ENCODE peak calls at places on chromosomes 5 and 9, in six cellular contexts. B, Y, U, R, I and P are unnamed samples.

GRCh38 chr5:109388407-109388806 is 21.4 kb downstream of the PJA2 start:
- DNase-seq in B (no peak), Y (no peak), U (no peak), R (no peak), I (no peak), P (no peak)

GRCh38 chr9:127519301-127520166 is 68.2 kb downstream of the LRSAM1 start:
- DNase-seq in B (peak), Y (no peak), U (no peak), R (no peak), I (peak), P (no peak)

GRCh38 chr5:19880859-19881436 is 107.1 kb downstream of the CDH18 start:
- DNase-seq in B (no peak), Y (no peak), U (peak), R (no peak), I (no peak), P (no peak)

GRCh38 chr9:119349548-119349947 is 19.7 kb downstream of the BRINP1 start:
- DNase-seq in B (no peak), Y (peak), U (no peak), R (no peak), I (no peak), P (no peak)

GRCh38 chr5:138489705-138490104 is 24.4 kb downstream of the EGR1 start:
- DNase-seq in B (no peak), Y (no peak), U (no peak), R (no peak), I (no peak), P (no peak)

GRCh38 chr5:132183723-132184122 is 43.9 kb downstream of the P4HA2 start:
- DNase-seq in B (no peak), Y (no peak), U (no peak), R (no peak), I (no peak), P (no peak)

GRCh38 chr5:1449081-1449630 is 3.9 kb upstream of the SLC6A3 start:
- DNase-seq in B (no peak), Y (no peak), U (no peak), R (peak), I (no peak), P (no peak)

GRCh38 chr9:138098908-138099791 is 221.6 kb downstream of the CACNA1B start:
- DNase-seq in B (no peak), Y (no peak), U (no peak), R (no peak), I (no peak), P (no peak)

GRCh38 chr5:132064738-132065331 is 4.4 kb downstream of the IL3 start:
- DNase-seq in B (peak), Y (peak), U (peak), R (peak), I (peak), P (peak)

GRCh38 chr5:174834081-174834480 is 109.7 kb downstream of the MSX2 start:
- DNase-seq in B (no peak), Y (no peak), U (no peak), R (no peak), I (no peak), P (no peak)

GRCh38 chr9:126410229-126410628 is 83.6 kb downstream of the MVB12B start:
- DNase-seq in B (no peak), Y (no peak), U (no peak), R (no peak), I (no peak), P (no peak)

GRCh38 chr5:74357827-74358226 is 282.7 kb downstream of the ENC1 start:
- DNase-seq in B (no peak), Y (peak), U (no peak), R (no peak), I (no peak), P (no peak)

GRCh38 chr9:111691686-111692329 is 30.4 kb downstream of the GNG10 start:
- DNase-seq in B (peak), Y (no peak), U (no peak), R (no peak), I (no peak), P (no peak)

GRCh38 chr9:80931163-80931562 is 758.2 kb downstream of the TLE1 start:
- DNase-seq in B (no peak), Y (no peak), U (no peak), R (no peak), I (no peak), P (no peak)

GRCh38 chr5:142841511-142842255 is 71.5 kb downstream of the ARHGAP26 start:
- DNase-seq in B (no peak), Y (peak), U (no peak), R (peak), I (no peak), P (no peak)

GRCh38 chr5:51960617-51961115 is 577.4 kb downstream of the ISL1 start:
- DNase-seq in B (peak), Y (no peak), U (no peak), R (no peak), I (no peak), P (no peak)

GRCh38 chr5:171840066-171840465 is 54.4 kb downstream of the SMIM23 start:
- DNase-seq in B (no peak), Y (peak), U (no peak), R (no peak), I (no peak), P (no peak)

GRCh38 chr9:103991698-103992097 is 102.4 kb upstream of the SMC2 start:
- DNase-seq in B (peak), Y (no peak), U (no peak), R (no peak), I (no peak), P (no peak)

GRCh38 chr9:135370411-135371375 is 108.9 kb upstream of the PPP1R26 start:
- DNase-seq in B (no peak), Y (no peak), U (no peak), R (no peak), I (no peak), P (no peak)

GRCh38 chr5:169178754-169179153 is 122.2 kb downstream of the SLIT3 start:
- DNase-seq in B (no peak), Y (no peak), U (peak), R (no peak), I (no peak), P (no peak)

GRCh38 chr9:127154390-127155191 is 32.2 kb upstream of the ANGPTL2 start:
- DNase-seq in B (no peak), Y (no peak), U (no peak), R (peak), I (no peak), P (no peak)

GRCh38 chr5:122937914-122938313 is 92.5 kb downstream of the SNX24 start:
- DNase-seq in B (peak), Y (no peak), U (no peak), R (peak), I (no peak), P (no peak)

GRCh38 chr5:87074934-87075541 is 192.6 kb upstream of the RASA1 start:
- DNase-seq in B (no peak), Y (no peak), U (no peak), R (no peak), I (no peak), P (no peak)

GRCh38 chr9:91824591-91825339 is 125.3 kb downstream of the ROR2 start:
- DNase-seq in B (peak), Y (no peak), U (no peak), R (peak), I (no peak), P (no peak)

GRCh38 chr9:68981825-68982224 is 32.1 kb downstream of the PRKACG start:
- DNase-seq in B (no peak), Y (no peak), U (no peak), R (no peak), I (no peak), P (no peak)

GRCh38 chr5:88452820-88453219 is 184.2 kb upstream of the TMEM161B start:
- DNase-seq in B (peak), Y (no peak), U (no peak), R (no peak), I (no peak), P (peak)

GRCh38 chr9:133139246-133140173 is 18.5 kb upstream of the RALGDS start:
- DNase-seq in B (no peak), Y (peak), U (no peak), R (no peak), I (no peak), P (no peak)

GRCh38 chr9:123131258-123131657 is 97.8 kb downstream of the GPR21 start:
- DNase-seq in B (peak), Y (no peak), U (no peak), R (no peak), I (no peak), P (no peak)

GRCh38 chr9:100689635-100690034 is 111.8 kb downstream of the CAVIN4 start:
- DNase-seq in B (no peak), Y (no peak), U (no peak), R (no peak), I (no peak), P (no peak)

GRCh38 chr5:124596595-124597388 is 149.6 kb downstream of the ZNF608 start:
- DNase-seq in B (peak), Y (no peak), U (peak), R (no peak), I (no peak), P (no peak)

GRCh38 chr9:107711528-107711927 is 222.0 kb upstream of the KLF4 start:
- DNase-seq in B (peak), Y (no peak), U (no peak), R (no peak), I (no peak), P (no peak)

GRCh38 chr5:137666109-137666850 is 69.6 kb downstream of the KLHL3 start:
- DNase-seq in B (no peak), Y (no peak), U (no peak), R (no peak), I (no peak), P (no peak)

GRCh38 chr9:126965541-126966428 is 51.2 kb downstream of the RALGPS1 start:
- DNase-seq in B (peak), Y (peak), U (no peak), R (peak), I (no peak), P (no peak)

GRCh38 chr9:91693226-91693625 is 256.8 kb downstream of the ROR2 start:
- DNase-seq in B (peak), Y (no peak), U (no peak), R (no peak), I (no peak), P (no peak)

GRCh38 chr9:116112236-116112635 is 41.4 kb upstream of the PAPPA start:
- DNase-seq in B (peak), Y (no peak), U (no peak), R (no peak), I (no peak), P (no peak)

GRCh38 chr5:77168187-77168883 is 42.1 kb upstream of the PDE8B start:
- DNase-seq in B (peak), Y (no peak), U (no peak), R (peak), I (no peak), P (no peak)

GRCh38 chr9:68963416-68963815 is 50.5 kb downstream of the PRKACG start:
- DNase-seq in B (no peak), Y (no peak), U (no peak), R (no peak), I (no peak), P (no peak)

GRCh38 chr9:97721396-97721795 is 24.3 kb upstream of the XPA start:
- DNase-seq in B (no peak), Y (no peak), U (no peak), R (no peak), I (no peak), P (no peak)

GRCh38 chr5:42951169-42951846 is 88.8 kb downstream of the ANXA2R start:
- DNase-seq in B (no peak), Y (no peak), U (no peak), R (no peak), I (no peak), P (no peak)

GRCh38 chr5:42950091-42950465 is 90.0 kb downstream of the ANXA2R start:
- DNase-seq in B (no peak), Y (no peak), U (no peak), R (no peak), I (no peak), P (no peak)

GRCh38 chr5:42949348-42950090 is 90.6 kb downstream of the ANXA2R start:
- DNase-seq in B (no peak), Y (no peak), U (no peak), R (peak), I (peak), P (no peak)

GRCh38 chr5:42951847-42952411 is 88.2 kb downstream of the ANXA2R start:
- DNase-seq in B (no peak), Y (no peak), U (no peak), R (no peak), I (no peak), P (no peak)

GRCh38 chr5:42950466-42951168 is 89.5 kb downstream of the ANXA2R start:
- DNase-seq in B (peak), Y (no peak), U (peak), R (peak), I (peak), P (no peak)
- TF ChIP-seq CTCF in B (no peak), Y (no peak), U (no peak), R (no peak), I (no peak), P (no peak)

GRCh38 chr5:159961761-159962160 is 45.5 kb downstream of the ADRA1B start:
- DNase-seq in B (no peak), Y (no peak), U (no peak), R (no peak), I (no peak), P (no peak)

GRCh38 chr5:159961176-159961689 is 45.0 kb downstream of the ADRA1B start:
- DNase-seq in B (no peak), Y (no peak), U (no peak), R (no peak), I (no peak), P (no peak)

GRCh38 chr5:159963967-159964366 is 45.0 kb upstream of the TTC1 start:
- DNase-seq in B (no peak), Y (no peak), U (no peak), R (no peak), I (no peak), P (no peak)

GRCh38 chr5:159962214-159962613 is 45.9 kb downstream of the ADRA1B start:
- DNase-seq in B (no peak), Y (no peak), U (no peak), R (no peak), I (no peak), P (no peak)

GRCh38 chr5:159965031-159965837 is 43.7 kb upstream of the TTC1 start:
- DNase-seq in B (peak), Y (peak), U (peak), R (no peak), I (no peak), P (peak)
- TF ChIP-seq CTCF in B (peak), Y (peak), U (no peak), R (peak), I (no peak), P (peak)

GRCh38 chr5:58902305-58902704 is 319.4 kb downstream of the RAB3C start:
- DNase-seq in B (no peak), Y (no peak), U (no peak), R (no peak), I (no peak), P (no peak)

GRCh38 chr5:58901271-58901670 is 318.4 kb downstream of the RAB3C start:
- DNase-seq in B (no peak), Y (no peak), U (no peak), R (no peak), I (no peak), P (no peak)

GRCh38 chr5:58905944-58906343 is 323.1 kb downstream of the RAB3C start:
- DNase-seq in B (no peak), Y (no peak), U (no peak), R (no peak), I (no peak), P (no peak)

GRCh38 chr5:58904737-58905136 is 321.9 kb downstream of the RAB3C start:
- DNase-seq in B (no peak), Y (no peak), U (no peak), R (no peak), I (no peak), P (no peak)

DNA sequence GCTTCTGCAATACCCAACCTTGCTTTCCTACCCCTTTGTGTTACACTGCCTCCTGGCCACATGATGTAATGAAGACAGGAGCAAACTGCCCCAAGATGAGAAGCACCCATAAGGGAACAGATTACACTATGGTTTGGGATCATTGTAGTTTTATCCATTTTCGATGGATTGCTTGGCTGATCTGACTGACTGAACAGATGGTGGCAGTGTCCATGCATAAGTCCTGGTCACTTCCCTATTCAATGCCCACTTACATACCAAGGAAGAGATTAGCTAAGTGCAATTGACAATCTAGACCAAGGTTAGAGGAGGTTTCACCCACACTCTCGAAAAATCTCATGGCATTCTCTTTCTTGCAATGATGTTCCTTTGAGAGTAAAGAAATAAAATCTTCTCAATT is 319.9 kb downstream of the RAB3C start:
- DNase-seq in B (no peak), Y (no peak), U (no peak), R (no peak), I (no peak), P (no peak)
- TF ChIP-seq CTCF in B (no peak), Y (no peak), U (no peak), R (no peak), I (no peak), P (no peak)

GRCh38 chr9:130432796-130433167 is 12.0 kb upstream of the ASS1 start:
- DNase-seq in B (no peak), Y (no peak), U (peak), R (no peak), I (no peak), P (no peak)

GRCh38 chr9:130433168-130433946 is 11.4 kb upstream of the ASS1 start:
- DNase-seq in B (no peak), Y (peak), U (peak), R (no peak), I (no peak), P (peak)

GRCh38 chr9:130431536-130432303 is 13.0 kb upstream of the ASS1 start:
- DNase-seq in B (no peak), Y (no peak), U (no peak), R (no peak), I (no peak), P (no peak)

GRCh38 chr9:130430734-130431535 is 13.8 kb upstream of the ASS1 start:
- DNase-seq in B (no peak), Y (no peak), U (no peak), R (no peak), I (no peak), P (no peak)

DNA sequence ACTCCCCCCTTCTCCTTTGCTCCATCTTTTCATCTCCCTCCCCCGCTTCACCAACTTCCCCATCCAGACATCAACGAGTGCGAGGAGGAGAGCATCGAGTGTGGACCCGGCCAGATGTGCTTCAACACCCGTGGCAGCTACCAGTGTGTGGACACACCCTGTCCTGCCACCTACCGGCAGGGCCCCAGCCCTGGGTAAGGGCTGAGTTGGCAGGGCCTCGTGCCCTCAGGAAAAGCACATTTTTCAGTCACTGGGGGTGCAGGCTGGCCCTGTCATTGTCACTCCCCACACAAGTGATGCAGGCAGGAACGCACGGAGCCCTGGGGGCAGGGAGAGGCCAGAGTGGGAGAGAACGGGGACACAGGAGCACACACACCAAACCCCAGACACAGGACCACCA is 12.4 kb upstream of the ASS1 start:
- DNase-seq in B (peak), Y (no peak), U (no peak), R (no peak), I (no peak), P (no peak)
- TF ChIP-seq CTCF in B (peak), Y (no peak), U (no peak), R (no peak), I (no peak), P (no peak)

GRCh38 chr5:144194148-144194547 is 23.5 kb downstream of the KCTD16 start:
- DNase-seq in B (no peak), Y (no peak), U (no peak), R (no peak), I (no peak), P (no peak)

GRCh38 chr5:144191998-144192397 is 21.3 kb downstream of the KCTD16 start:
- DNase-seq in B (peak), Y (no peak), U (no peak), R (no peak), I (no peak), P (no peak)

GRCh38 chr5:144195443-144195842 is 24.8 kb downstream of the KCTD16 start:
- DNase-seq in B (no peak), Y (no peak), U (no peak), R (no peak), I (no peak), P (no peak)

GRCh38 chr5:144198386-144198785 is 27.7 kb downstream of the KCTD16 start:
- DNase-seq in B (no peak), Y (no peak), U (no peak), R (no peak), I (no peak), P (no peak)

GRCh38 chr5:144196612-144197011 is 25.9 kb downstream of the KCTD16 start:
- DNase-seq in B (no peak), Y (no peak), U (no peak), R (no peak), I (no peak), P (no peak)
- TF ChIP-seq CTCF in B (peak), Y (peak), U (peak), R (no peak), I (no peak), P (peak)

DNA sequence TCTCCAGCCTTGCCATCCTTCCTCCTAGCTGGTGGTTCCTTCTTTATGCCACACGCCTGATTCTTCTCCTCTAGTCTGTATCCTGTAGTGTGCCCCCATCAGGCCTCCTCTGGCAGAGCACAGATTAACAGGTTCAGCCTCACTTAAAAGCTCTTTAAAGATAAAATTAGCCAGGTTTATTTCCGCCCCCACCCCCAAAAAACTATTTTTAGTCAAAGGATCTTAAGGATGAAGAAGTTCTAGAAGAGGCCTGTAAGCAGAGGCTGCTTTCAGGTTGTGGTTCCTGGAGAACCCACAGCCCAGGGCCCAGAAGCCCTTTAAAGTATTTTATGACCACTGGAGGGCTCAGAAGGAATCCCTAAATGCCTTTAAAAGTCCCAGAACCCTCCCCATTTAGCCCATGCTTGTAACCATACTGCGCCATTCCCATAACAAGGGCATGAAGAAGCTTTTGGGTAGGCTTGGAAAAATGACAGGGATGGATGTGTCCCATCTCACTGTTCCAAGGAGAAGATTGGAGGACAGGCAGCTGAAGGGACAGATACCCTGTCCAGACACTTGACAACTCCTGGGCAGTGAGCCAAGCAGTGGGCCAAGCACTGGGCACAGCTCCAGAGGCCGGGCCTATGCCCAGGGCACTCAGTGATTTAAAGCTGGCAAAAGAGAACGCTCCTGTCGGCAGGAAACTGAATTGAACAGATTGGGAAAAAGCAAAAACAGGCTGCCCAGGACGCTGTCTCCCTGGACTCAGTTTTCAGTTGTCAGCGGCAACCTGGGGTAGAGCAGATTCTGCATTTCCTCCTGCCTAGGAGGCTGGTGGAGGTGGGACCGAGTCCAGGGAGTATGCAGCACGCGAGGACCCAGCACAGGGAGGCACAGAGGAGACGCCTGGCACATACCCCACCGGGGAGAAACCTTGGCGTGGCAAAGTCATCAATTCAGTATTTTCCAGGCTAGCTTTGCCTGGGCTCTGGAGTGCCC is 106.3 kb upstream of the SSBP2 start:
- DNase-seq in B (peak), Y (no peak), U (no peak), R (peak), I (peak), P (no peak)
- TF ChIP-seq CTCF in B (peak), Y (peak), U (peak), R (peak), I (no peak), P (peak)